ENCODE peak calls at places on chromosomes 16 and 17, in four cellular contexts. S is globus pallidus, J is lower lobe of right lung, W is stomach. T is an unnamed sample.

GRCh38 chr16:84499638-84500037 is 4.8 kb downstream of the MEAK7 start:
- DNase-seq in S (no peak), J (no peak), W (no peak), T (no peak)

GRCh38 chr17:6578491-6578890 is 22.1 kb upstream of the PITPNM3 start:
- DNase-seq in S (no peak), J (no peak), W (no peak), T (no peak)

GRCh38 chr17:48037036-48037881 is at the start of gene COPZ2:
- DNase-seq in S (no peak), J (peak), W (peak), T (peak)

GRCh38 chr17:47265983-47266541 is 12.4 kb downstream of the ITGB3 start:
- DNase-seq in S (no peak), J (no peak), W (no peak), T (no peak)

GRCh38 chr16:1887711-1888354 is 15.9 kb upstream of the MEIOB start:
- DNase-seq in S (no peak), J (no peak), W (no peak), T (no peak)

GRCh38 chr17:77400445-77400870 is 259.7 kb downstream of the SEC14L1 start:
- DNase-seq in S (no peak), J (peak), W (peak), T (no peak)

GRCh38 chr17:33239702-33240101 is 53.4 kb downstream of the ASIC2 start:
- DNase-seq in S (no peak), J (no peak), W (no peak), T (no peak)

GRCh38 chr16:66519482-66519881 is 30.4 kb downstream of the TK2 start:
- DNase-seq in S (no peak), J (no peak), W (no peak), T (peak)

GRCh38 chr17:35214192-35214591 is 20.0 kb upstream of the SLC35G3 start:
- DNase-seq in S (no peak), J (no peak), W (no peak), T (no peak)

GRCh38 chr17:4944554-4945175 is 3.7 kb downstream of the PFN1 start:
- DNase-seq in S (no peak), J (no peak), W (no peak), T (no peak)

GRCh38 chr17:7352910-7353635 is 1.1 kb downstream of the KCTD11 start:
- DNase-seq in S (no peak), J (no peak), W (no peak), T (no peak)

GRCh38 chr16:89344314-89344828 is 126.9 kb downstream of the ZNF778 start:
- DNase-seq in S (no peak), J (peak), W (no peak), T (no peak)

GRCh38 chr17:7992924-7993323 is 9.5 kb upstream of the GUCY2D start:
- DNase-seq in S (no peak), J (no peak), W (no peak), T (no peak)

GRCh38 chr17:19343671-19344151 is 18.8 kb downstream of the B9D1 start:
- DNase-seq in S (no peak), J (no peak), W (no peak), T (peak)

GRCh38 chr17:82802141-82802540 is 37.7 kb downstream of the ZNF750 start:
- DNase-seq in S (no peak), J (no peak), W (no peak), T (no peak)

GRCh38 chr17:57545836-57546305 is 199.2 kb downstream of the CCDC182 start:
- DNase-seq in S (no peak), J (no peak), W (no peak), T (no peak)